ENCODE peak calls at places on chromosomes 11 and 22, in nine cellular contexts. O, J, D, T, L, X, K, V and F are unnamed samples.

GRCh38 chr11:118928870-118929495 is 3.3 kb upstream of the BCL9L start:
- DNase-seq in K (no peak), V (no peak), T (no peak), O (no peak), D (no peak), L (no peak), J (peak; percentile 71), X (peak; percentile 53), F (no peak)

GRCh38 chr22:46792061-46792796 is 29.8 kb downstream of the TBC1D22A start:
- DNase-seq in D (no peak), X (no peak), V (no peak), T (no peak), K (no peak), J (no peak), L (peak; percentile 57), O (no peak), F (no peak)

GRCh38 chr11:71139516-71140205 is 112.7 kb downstream of the SHANK2 start:
- DNase-seq in X (peak; percentile 50), O (no peak), D (no peak), K (no peak), J (no peak), T (no peak), V (no peak), L (peak; percentile 79), F (peak; percentile 57)

GRCh38 chr11:47564933-47565339 is 463 bp upstream of the PTPMT1 start:
- DNase-seq in L (no peak), J (no peak), X (no peak), T (no peak), V (no peak), D (no peak), O (no peak), K (no peak), F (no peak)

GRCh38 chr11:1352696-1353382 is 36.9 kb upstream of the BRSK2 start:
- DNase-seq in X (no peak), V (no peak), D (no peak), J (no peak), K (no peak), O (no peak), L (no peak), T (no peak), F (no peak)

GRCh38 chr11:104462346-104462745 is 298.4 kb upstream of the PDGFD start:
- DNase-seq in D (no peak), K (peak; percentile 5), O (no peak), X (no peak), L (no peak), T (no peak), J (no peak), V (no peak), F (peak; percentile 21)

GRCh38 chr11:47233989-47234668 is 14.5 kb downstream of the ACP2 start:
- DNase-seq in K (peak; percentile 83), J (peak; percentile 7), V (no peak), X (peak; percentile 46), O (peak; percentile 86), D (no peak), L (no peak), T (peak; percentile 21), F (peak; percentile 85)

GRCh38 chr22:40588726-40589125 is 47.8 kb downstream of the MRTFA start:
- DNase-seq in T (no peak), J (no peak), X (no peak), O (no peak), V (no peak), K (no peak), D (no peak), L (no peak), F (no peak)

GRCh38 chr22:41341012-41341411 is 39.7 kb downstream of the ZC3H7B start:
- DNase-seq in D (no peak), T (no peak), J (no peak), O (no peak), K (no peak), X (no peak), L (no peak), V (no peak), F (no peak)

GRCh38 chr22:25795437-25795836 is 53.4 kb downstream of the MYO18B start:
- DNase-seq in V (no peak), L (no peak), D (no peak), T (no peak), K (no peak), O (no peak), X (no peak), J (no peak), F (no peak)

GRCh38 chr11:36300651-36301050 is 4.6 kb downstream of the PRR5L start:
- DNase-seq in T (no peak), D (no peak), J (no peak), V (no peak), X (no peak), K (no peak), L (no peak), O (no peak), F (peak; percentile 43)

GRCh38 chr11:116696381-116696941 is 76.3 kb downstream of the BUD13 start:
- DNase-seq in D (no peak), V (no peak), X (peak; percentile 13), L (peak; percentile 44), T (no peak), K (no peak), J (no peak), O (no peak), F (peak; percentile 78)

GRCh38 chr22:30561402-30562154 is 12.9 kb downstream of the GAL3ST1 start:
- DNase-seq in V (no peak), O (no peak), X (peak; percentile 30), T (peak; percentile 76), D (no peak), L (no peak), J (no peak), K (no peak), F (no peak)

GRCh38 chr11:133149698-133150097 is 382.6 kb downstream of the OPCML start:
- DNase-seq in D (no peak), K (no peak), V (no peak), T (no peak), X (no peak), J (no peak), O (no peak), L (no peak), F (no peak)

GRCh38 chr11:103800406-103801114 is 235.9 kb upstream of the DDI1 start:
- DNase-seq in O (no peak), V (no peak), J (no peak), L (no peak), X (no peak), D (no peak), T (no peak), K (no peak), F (no peak)

GRCh38 chr22:43974028-43974545 is 18.8 kb downstream of the SAMM50 start:
- DNase-seq in K (no peak), J (no peak), V (no peak), X (no peak), T (no peak), L (no peak), O (no peak), D (no peak), F (peak; percentile 63)

GRCh38 chr11:28342704-28343103 is 234.5 kb downstream of the METTL15 start:
- DNase-seq in J (no peak), X (no peak), O (no peak), D (no peak), K (no peak), L (no peak), V (no peak), T (no peak), F (no peak)

GRCh38 chr11:10602945-10603344 is 34.5 kb upstream of the LYVE1 start:
- DNase-seq in V (no peak), T (no peak), L (no peak), J (no peak), X (no peak), K (no peak), D (no peak), O (no peak), F (peak; percentile 10)

GRCh38 chr22:36369922-36370781 is 17.6 kb downstream of the MYH9 start:
- DNase-seq in T (no peak), O (no peak), X (peak; percentile 73), J (no peak), V (no peak), L (peak; percentile 82), K (no peak), D (no peak), F (no peak)

GRCh38 chr11:14422052-14422813 is 63.2 kb upstream of the RRAS2 start:
- DNase-seq in T (peak; percentile 98), J (peak; percentile 7), D (no peak), O (peak; percentile 89), L (peak; percentile 89), X (peak; percentile 100), V (no peak), K (peak; percentile 99), F (peak; percentile 93)